ENCODE peak calls at places on chromosomes 4 and X, in ten cellular contexts. J is adrenal gland, R is IMR-90, K is GM12891, L is uterus, Q is tibial nerve, E is GM12878, Z is H54, B is body of pancreas, I is A549. A is an unnamed sample.

GRCh38 chr4:24489870-24490269 is 94.5 kb downstream of the DHX15 start:
- DNase-seq in R (no peak), J (no peak), K (no peak), I (no peak), B (no peak), L (no peak), Z (no peak), Q (no peak), E (no peak), A (no peak)

GRCh38 chr4:116453127-116453526 is 632.2 kb downstream of the TRAM1L1 start:
- DNase-seq in E (no peak), R (no peak), J (no peak), I (no peak), Z (no peak), Q (no peak), L (no peak), K (no peak), B (no peak), A (no peak)

GRCh38 chrX:15702488-15703371 is 35.3 kb upstream of the CA5B start:
- DNase-seq in I (no peak), Z (no peak), L (no peak), J (no peak), E (no peak), R (no peak), B (no peak), K (no peak), Q (no peak), A (no peak)

GRCh38 chrX:153060095-153060445 is 3.8 kb downstream of the PNMA3 start:
- DNase-seq in J (no peak), L (no peak), K (no peak), R (no peak), B (no peak), Q (no peak), Z (no peak), I (no peak), E (no peak), A (no peak)

GRCh38 chr4:138975225-138975624 is 40.4 kb upstream of the NOCT start:
- DNase-seq in Q (no peak), E (no peak), J (no peak), Z (no peak), I (no peak), R (no peak), B (no peak), K (no peak), L (no peak), A (no peak)

GRCh38 chrX:24763989-24764388 is 70.3 kb downstream of the POLA1 start:
- DNase-seq in I (no peak), J (no peak), Q (no peak), K (no peak), Z (no peak), R (no peak), E (no peak), L (no peak), B (no peak), A (no peak)

GRCh38 chr4:76105652-76106051 is 31.1 kb downstream of the ART3 start:
- DNase-seq in Q (no peak), I (no peak), K (no peak), J (no peak), E (no peak), B (no peak), L (no peak), R (no peak), Z (no peak), A (no peak)

GRCh38 chr4:174023641-174024040 is 259.8 kb downstream of the FBXO8 start:
- DNase-seq in Z (no peak), Q (no peak), J (no peak), L (no peak), R (peak), I (no peak), E (no peak), K (no peak), B (no peak), A (no peak)

GRCh38 chrX:55342533-55343501 is 78.1 kb upstream of the PAGE3 start:
- DNase-seq in J (peak), K (peak), Q (no peak), Z (peak), R (no peak), L (no peak), I (peak), E (peak), B (peak), A (peak)

GRCh38 chrX:91414710-91415109 is 19.9 kb upstream of the PABPC5 start:
- DNase-seq in Q (no peak), I (no peak), L (no peak), K (no peak), Z (no peak), R (no peak), B (no peak), E (no peak), J (peak), A (no peak)

GRCh38 chrX:53686151-53686885 is at the start of gene HUWE1:
- DNase-seq in B (peak), I (peak), E (no peak), R (peak), K (no peak), J (peak), Z (peak), L (peak), Q (peak), A (peak)

GRCh38 chr4:134777626-134778025 is 576.0 kb upstream of the PABPC4L start:
- DNase-seq in E (no peak), R (no peak), I (no peak), L (no peak), J (no peak), K (no peak), B (no peak), Z (no peak), Q (no peak), A (no peak)

GRCh38 chr4:3044812-3045499 is 29.4 kb downstream of the HTT-AS start:
- DNase-seq in Q (no peak), L (no peak), K (no peak), B (no peak), E (no peak), J (no peak), I (no peak), R (no peak), Z (no peak), A (no peak)

GRCh38 chr4:166021617-166022016 is 148.6 kb downstream of the TLL1 start:
- DNase-seq in K (no peak), L (no peak), Q (no peak), J (no peak), E (no peak), R (no peak), I (no peak), B (no peak), Z (no peak), A (no peak)

GRCh38 chrX:19344661-19345060 is 934 bp downstream of the PDHA1 start:
- DNase-seq in L (no peak), B (peak), Q (no peak), E (no peak), Z (no peak), J (no peak), I (no peak), K (no peak), R (no peak), A (peak)

GRCh38 chrX:124555036-124555595 is 208.8 kb downstream of the SH2D1A start:
- DNase-seq in Z (peak), R (peak), J (no peak), L (no peak), Q (no peak), K (no peak), I (no peak), B (no peak), E (no peak), A (no peak)

GRCh38 chr4:67779631-67780030 is 25.4 kb upstream of the GNRHR start:
- DNase-seq in B (no peak), J (no peak), Z (no peak), L (no peak), K (no peak), I (no peak), Q (no peak), E (no peak), R (no peak), A (no peak)

DNA sequence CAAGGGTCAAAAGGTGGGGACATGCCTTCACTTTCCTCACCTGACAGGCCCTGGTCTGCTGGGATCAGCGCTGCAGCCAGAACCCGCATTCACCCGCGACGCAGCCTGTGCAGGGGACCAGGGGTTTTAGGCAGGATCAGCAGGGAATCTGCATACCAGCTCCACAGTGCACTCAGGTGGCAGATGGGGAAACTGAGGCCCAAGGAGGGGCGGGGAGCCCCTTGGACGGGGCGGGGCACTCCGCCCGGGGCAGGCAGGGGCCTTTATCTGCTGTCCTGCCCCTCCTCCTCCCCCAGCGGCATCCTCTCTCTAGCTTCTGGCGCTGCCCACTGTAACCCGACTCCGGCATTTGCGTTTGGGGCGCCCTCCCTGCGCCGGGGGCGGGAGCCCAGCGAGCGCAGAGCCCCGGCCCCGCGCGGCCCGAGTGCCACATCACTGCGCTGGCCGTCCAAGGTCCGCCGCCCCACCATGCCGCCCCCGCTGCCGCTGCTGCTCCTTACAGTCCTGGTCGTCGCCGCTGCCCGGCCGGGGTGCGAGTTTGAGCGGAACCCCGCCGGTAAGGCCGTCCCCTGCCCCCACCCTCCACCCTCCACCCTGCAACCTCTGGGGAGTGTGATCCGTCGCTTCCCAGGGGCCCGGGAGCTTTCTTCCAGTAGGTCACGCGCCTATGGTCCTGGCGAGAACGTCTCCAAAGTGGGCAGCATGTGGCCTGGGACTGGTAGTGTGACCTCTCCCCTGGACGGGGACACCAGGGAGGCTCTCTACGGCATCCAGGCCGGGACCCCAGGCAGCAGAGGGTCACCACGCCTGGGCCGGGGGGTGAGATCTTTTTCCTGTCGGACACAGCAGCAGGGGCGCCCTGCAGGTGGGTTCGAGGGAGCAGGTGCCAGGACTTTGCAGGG is at the start of gene CPZ:
- DNase-seq in E (no peak), K (no peak), J (no peak), B (no peak), I (no peak), Q (no peak), R (peak), L (peak), Z (no peak), A (no peak)
- TF ChIP-seq POLR2A in E (no peak), K (no peak), J (no peak), B (no peak), I (no peak), Q (no peak), R (no peak), L (no peak), Z (no peak), A (no peak)

GRCh38 chrX:46220822-46221221 is 324.4 kb downstream of the ZNF674 start:
- DNase-seq in J (no peak), K (no peak), B (no peak), E (no peak), Q (no peak), L (no peak), Z (no peak), I (no peak), R (no peak), A (no peak)
- TF ChIP-seq POLR2A in J (no peak), K (no peak), B (no peak), E (no peak), Q (no peak), L (no peak), Z (no peak), I (no peak), R (no peak), A (no peak)

GRCh38 chr4:16706251-16706650 is 192.2 kb downstream of the LDB2 start:
- DNase-seq in E (no peak), Z (no peak), Q (no peak), J (no peak), K (no peak), L (no peak), I (no peak), R (peak), B (no peak), A (no peak)
- TF ChIP-seq POLR2A in E (no peak), Z (no peak), Q (no peak), J (no peak), K (no peak), L (no peak), I (no peak), R (no peak), B (no peak), A (no peak)

GRCh38 chr4:41933997-41934812 is 1.0 kb upstream of the TMEM33 start:
- DNase-seq in J (no peak), Z (no peak), B (no peak), R (no peak), L (no peak), K (no peak), I (no peak), Q (no peak), E (no peak), A (no peak)
- TF ChIP-seq POLR2A in J (no peak), Z (no peak), B (no peak), R (no peak), L (no peak), K (no peak), I (no peak), Q (no peak), E (no peak), A (no peak)

GRCh38 chr4:123396294-123397275 is at the start of gene SPRY1:
- DNase-seq in I (peak), E (peak), L (peak), K (no peak), J (peak), B (peak), Q (peak), Z (no peak), R (peak), A (peak)
- TF ChIP-seq POLR2A in I (no peak), E (no peak), L (peak), K (no peak), J (peak), B (peak), Q (peak), Z (no peak), R (no peak), A (peak)

GRCh38 chr4:128449251-128449650 is 161.6 kb upstream of the PGRMC2 start:
- DNase-seq in K (no peak), B (no peak), J (no peak), L (no peak), I (no peak), Q (no peak), E (no peak), Z (no peak), R (no peak), A (no peak)
- TF ChIP-seq POLR2A in K (no peak), B (no peak), J (no peak), L (no peak), I (no peak), Q (no peak), E (no peak), Z (no peak), R (no peak), A (no peak)

GRCh38 chrX:72238721-72239475 is at the start of gene ERCC6L:
- DNase-seq in Q (peak), Z (peak), J (peak), B (peak), K (peak), I (peak), L (peak), E (peak), R (peak), A (peak)
- TF ChIP-seq POLR2A in Q (peak), Z (peak), J (peak), B (peak), K (peak), I (peak), L (peak), E (peak), R (no peak), A (peak)

GRCh38 chr4:140756292-140757219 is at the start of gene TBC1D9:
- DNase-seq in Q (peak), Z (peak), E (peak), J (peak), I (peak), R (peak), B (peak), L (peak), K (peak), A (peak)
- TF ChIP-seq POLR2A in Q (peak), Z (peak), E (peak), J (peak), I (peak), R (no peak), B (peak), L (peak), K (peak), A (no peak)

A was measured in erythroblast.